ENCODE peak calls at places on chromosomes 13 and 19, in seven cellular contexts. I is stimulated activated CD8-positive, alpha-beta memory T cell treated with anti-CD3 and anti-CD28 coated beads, Interleukin-4, amount 100 ng/mL, for 24 hours; V is type B pancreatic cell; G is thoracic aorta; Q is lung; T is CD8-positive, alpha-beta memory T cell; C is NCI-H2081. E is an unnamed sample.
A peak's percentile ranks its signal among the peaks of the same experiment; 100 is the strongest.

GRCh38 chr13:91353494-91353893 is 6.0 kb downstream of the MIR17HG start:
- DNase-seq in G (no peak), C (no peak), T (no peak), V (no peak), I (no peak), Q (no peak), E (no peak)

GRCh38 chr13:26811636-26812035 is 51.0 kb upstream of the GPR12 start:
- DNase-seq in C (no peak), V (no peak), T (no peak), G (no peak), Q (no peak), I (no peak), E (no peak)

GRCh38 chr19:6772028-6772865 is at the start of gene VAV1:
- DNase-seq in Q (peak; percentile 69), I (peak; percentile 74), T (peak; percentile 88), C (no peak), V (no peak), G (no peak), E (no peak)

GRCh38 chr19:7428651-7429113 is 60.2 kb downstream of the PEX11G start:
- DNase-seq in C (no peak), T (no peak), V (no peak), I (no peak), G (no peak), Q (no peak), E (no peak)

GRCh38 chr13:36436811-36437210 is 4.5 kb downstream of the CCNA1 start:
- DNase-seq in Q (no peak), T (no peak), I (no peak), G (no peak), C (peak; percentile 5), V (no peak), E (no peak)

GRCh38 chr19:14185158-14185557 is 20.8 kb downstream of the ADGRL1 start:
- DNase-seq in T (no peak), I (no peak), C (no peak), Q (no peak), V (no peak), G (no peak), E (no peak)

GRCh38 chr13:102183509-102184182 is 218.2 kb downstream of the FGF14 start:
- DNase-seq in G (no peak), C (no peak), T (no peak), V (no peak), Q (no peak), I (no peak), E (no peak)

GRCh38 chr19:48558018-48558684 is 6.2 kb downstream of the SULT2B1 start:
- DNase-seq in G (no peak), I (no peak), C (no peak), V (no peak), Q (no peak), T (no peak), E (peak; percentile 81)

GRCh38 chr13:57813641-57814040 is 182.1 kb downstream of the PCDH17 start:
- DNase-seq in Q (no peak), I (no peak), T (no peak), C (no peak), G (no peak), V (no peak), E (no peak)

GRCh38 chr19:54141356-54141755 is 3.8 kb downstream of the CNOT3 start:
- DNase-seq in G (no peak), C (no peak), T (no peak), Q (no peak), V (no peak), I (no peak), E (peak; percentile 30)

GRCh38 chr19:40614595-40615411 is 13.6 kb downstream of the LTBP4 start:
- DNase-seq in G (no peak), C (peak; percentile 52), T (peak; percentile 83), Q (peak; percentile 76), I (peak; percentile 91), V (no peak), E (peak; percentile 97)

GRCh38 chr13:30071890-30072817 is 221.7 kb upstream of the UBL3 start:
- DNase-seq in V (no peak), T (no peak), C (no peak), Q (peak; percentile 58), I (no peak), G (no peak), E (no peak)

GRCh38 chr13:99316657-99317244 is 9.6 kb upstream of the GPR183 start:
- DNase-seq in T (no peak), G (no peak), I (no peak), C (peak; percentile 92), Q (peak; percentile 50), V (no peak), E (no peak)

GRCh38 chr19:38952395-38953165 is 21.8 kb downstream of the MRPS12 start:
- DNase-seq in C (peak; percentile 52), T (peak; percentile 39), V (no peak), G (no peak), I (no peak), Q (peak; percentile 41), E (no peak)

GRCh38 chr13:112107289-112107688 is 40.3 kb downstream of the SOX1 start:
- DNase-seq in G (no peak), C (no peak), I (no peak), T (no peak), Q (no peak), V (no peak), E (no peak)

GRCh38 chr13:88472316-88472715 is 801.1 kb downstream of the SLITRK5 start:
- DNase-seq in Q (no peak), V (no peak), T (no peak), I (no peak), C (no peak), G (no peak), E (no peak)

GRCh38 chr13:25988655-25989054 is 63.2 kb downstream of the SHISA2 start:
- DNase-seq in I (no peak), V (no peak), T (no peak), Q (no peak), C (no peak), G (no peak), E (no peak)

GRCh38 chr19:51799998-51800848 is 5.3 kb downstream of the FPR3 start:
- DNase-seq in I (no peak), G (no peak), T (no peak), C (no peak), V (no peak), Q (peak; percentile 52), E (peak; percentile 17)

GRCh38 chr13:97477824-97478223 is 43.9 kb downstream of the RAP2A start:
- DNase-seq in Q (no peak), T (no peak), C (no peak), G (no peak), V (no peak), I (no peak), E (no peak)

GRCh38 chr19:3006075-3006767 is 22.9 kb downstream of the TLE2 start:
- DNase-seq in G (no peak), C (no peak), Q (no peak), V (no peak), T (no peak), I (no peak), E (no peak)

GRCh38 chr13:39035204-39035603 is 2.7 kb downstream of the PROSER1 start:
- DNase-seq in V (no peak), T (no peak), G (no peak), Q (no peak), C (peak; percentile 21), I (no peak), E (no peak)

GRCh38 chr13:64505511-64505910 is 2724.6 kb downstream of the PCDH9 start:
- DNase-seq in V (no peak), Q (no peak), C (no peak), I (no peak), T (no peak), G (no peak), E (peak; percentile 77)

GRCh38 chr13:76425930-76426329 is 460.3 kb downstream of the KCTD12 start:
- DNase-seq in Q (no peak), T (no peak), C (no peak), I (no peak), G (no peak), V (no peak), E (no peak)

GRCh38 chr13:74202129-74202528 is 67.9 kb upstream of the KLF12 start:
- DNase-seq in G (no peak), I (no peak), T (no peak), C (no peak), V (no peak), Q (no peak), E (no peak)

GRCh38 chr19:41430907-41431306 is 3.7 kb upstream of the B3GNT8 start:
- DNase-seq in I (no peak), C (no peak), V (no peak), Q (no peak), G (no peak), T (no peak), E (peak; percentile 10)

E was measured in EL.